ENCODE peak calls at places on chromosomes 6 and 20, in seven cellular contexts. C is CD8-positive, alpha-beta T cell; L is IMR-90; Y is HCT116; H is left ventricle myocardium inferior; P is ascending aorta; W is lung. V is an unnamed sample.

GRCh38 chr6:27672113-27672799 is 199.4 kb upstream of the ZNF184 start:
- DNase-seq in C (no peak), L (peak; percentile 52), Y (peak; percentile 90), H (no peak), P (no peak), W (no peak), V (no peak)

GRCh38 chr6:46555129-46555528 is 63.9 kb upstream of the RCAN2 start:
- DNase-seq in C (no peak), L (no peak), Y (no peak), H (no peak), P (no peak), W (no peak), V (no peak)

GRCh38 chr6:137866914-137867684 is at the start of gene TNFAIP3:
- DNase-seq in C (peak; percentile 94), L (peak; percentile 95), Y (peak; percentile 74), H (peak; percentile 93), P (peak; percentile 97), W (peak; percentile 95), V (peak; percentile 98)

GRCh38 chr6:133764011-133764812 is 124.7 kb upstream of the TCF21 start:
- DNase-seq in C (no peak), L (peak; percentile 79), Y (no peak), H (no peak), P (no peak), W (no peak), V (no peak)

GRCh38 chr6:122869437-122870024 is 80.5 kb downstream of the SMPDL3A start:
- DNase-seq in C (no peak), L (peak; percentile 47), Y (peak; percentile 43), H (no peak), P (no peak), W (no peak), V (no peak)

GRCh38 chr20:20203784-20204183 is 151.5 kb downstream of the CFAP61 start:
- DNase-seq in C (no peak), L (no peak), Y (no peak), H (no peak), P (no peak), W (no peak), V (no peak)

GRCh38 chr20:25056601-25057233 is 1.2 kb downstream of the ACSS1 start:
- DNase-seq in C (no peak), L (no peak), Y (no peak), H (peak; percentile 54), P (no peak), W (no peak), V (no peak)

GRCh38 chr6:165804331-165805066 is 141.5 kb upstream of the PDE10A start:
- DNase-seq in C (no peak), L (no peak), Y (no peak), H (peak; percentile 41), P (no peak), W (no peak), V (no peak)

DNA sequence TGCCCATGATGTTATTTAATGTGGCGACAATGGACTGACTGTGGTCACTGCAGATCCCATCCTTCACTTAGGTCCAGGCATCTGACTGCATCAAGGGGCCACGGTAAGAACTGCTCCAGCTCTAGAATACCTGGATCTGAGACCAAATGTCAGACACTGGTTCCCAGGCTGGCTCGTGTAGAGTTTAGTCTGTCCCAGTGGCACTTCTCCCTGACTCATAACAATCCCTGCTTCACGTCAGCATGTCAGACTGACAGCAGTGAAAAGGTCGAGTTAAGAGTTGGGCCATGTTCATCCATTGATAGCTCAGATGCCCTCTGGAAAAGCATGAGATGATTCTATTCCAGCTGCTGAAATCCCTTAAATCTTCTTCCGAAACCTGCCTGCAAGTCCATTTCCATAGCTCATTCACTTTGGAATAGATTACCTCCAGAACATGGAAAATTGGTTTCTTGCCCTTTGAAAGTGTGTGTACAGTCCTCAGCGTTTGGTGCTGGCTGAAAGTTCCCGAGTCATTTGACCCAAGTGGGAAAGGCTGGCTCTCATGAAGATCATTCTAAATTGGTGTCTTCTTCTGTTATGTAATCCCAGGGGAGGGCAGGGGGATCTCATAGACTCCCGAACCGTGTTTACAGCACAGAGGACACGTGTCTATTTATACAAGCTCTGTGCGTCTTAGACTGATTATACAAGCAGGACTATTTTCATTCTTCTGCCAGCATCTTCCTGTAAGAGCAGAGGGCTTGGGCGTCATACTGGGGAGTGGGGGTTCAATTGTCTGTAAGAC is 160.8 kb downstream of the ZDHHC14 start:
- DNase-seq in C (no peak), L (peak; percentile 36), Y (no peak), H (no peak), P (no peak), W (no peak), V (no peak)
- H3K4me1 ChIP-seq in C (peaks cover 8% of the 10 kb centered on the region), L (peaks cover 10% of the 10 kb centered on the region), Y (no peaks in the 10 kb centered on the region), H (peaks cover 38% of the 10 kb centered on the region), P (no peaks in the 10 kb centered on the region), W (peaks cover 7% of the 10 kb centered on the region), V (peaks cover 9% of the 10 kb centered on the region)

GRCh38 chr6:83927470-83927869 is 68.0 kb downstream of the CYB5R4 start:
- DNase-seq in C (no peak), L (peak; percentile 2), Y (no peak), H (no peak), P (no peak), W (no peak), V (no peak)
- H3K4me1 ChIP-seq in C (no peaks in the 10 kb centered on the region), L (no peaks in the 10 kb centered on the region), Y (no peaks in the 10 kb centered on the region), H (no peaks in the 10 kb centered on the region), P (no peaks in the 10 kb centered on the region), W (no peaks in the 10 kb centered on the region), V (no peaks in the 10 kb centered on the region)

DNA sequence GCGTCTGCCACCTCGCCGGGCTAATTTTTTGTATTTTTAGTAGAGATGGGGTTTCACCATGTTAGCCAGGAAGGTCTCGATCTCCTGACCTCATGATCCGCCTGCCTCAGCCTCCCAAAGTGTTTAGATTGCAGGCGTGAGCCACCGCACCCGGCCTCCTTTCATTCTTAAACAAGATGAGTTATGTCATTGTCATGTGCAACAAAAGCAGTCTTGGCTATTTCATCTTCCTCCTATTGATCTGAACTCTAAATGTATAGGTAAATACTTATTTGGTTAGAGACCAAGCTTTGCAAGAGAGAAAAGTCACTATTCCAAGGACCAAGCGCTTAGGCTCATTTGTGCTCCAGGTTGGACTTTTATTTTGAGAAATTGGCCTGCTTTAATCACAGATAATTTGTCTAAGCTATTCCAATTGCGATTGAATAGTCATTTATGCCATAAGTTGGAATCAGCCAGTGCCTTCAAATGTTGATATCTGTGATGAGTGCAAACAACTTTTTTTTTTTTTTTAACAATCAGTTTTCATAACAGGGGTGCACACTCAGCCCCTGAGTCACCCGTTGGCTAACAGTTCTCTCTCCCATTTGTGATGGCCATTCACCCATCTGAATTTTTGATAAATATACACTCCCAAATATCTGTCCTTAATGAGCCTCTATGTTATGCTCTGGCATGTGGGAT is 167.3 kb downstream of the BCAS1 start:
- DNase-seq in C (no peak), L (no peak), Y (no peak), H (no peak), P (no peak), W (no peak), V (no peak)
- H3K4me1 ChIP-seq in C (peaks cover 34% of the 10 kb centered on the region), L (peaks cover 16% of the 10 kb centered on the region), Y (peaks cover 23% of the 10 kb centered on the region), H (peaks cover 39% of the 10 kb centered on the region), P (no peaks in the 10 kb centered on the region), W (no peaks in the 10 kb centered on the region), V (peaks cover 31% of the 10 kb centered on the region)

DNA sequence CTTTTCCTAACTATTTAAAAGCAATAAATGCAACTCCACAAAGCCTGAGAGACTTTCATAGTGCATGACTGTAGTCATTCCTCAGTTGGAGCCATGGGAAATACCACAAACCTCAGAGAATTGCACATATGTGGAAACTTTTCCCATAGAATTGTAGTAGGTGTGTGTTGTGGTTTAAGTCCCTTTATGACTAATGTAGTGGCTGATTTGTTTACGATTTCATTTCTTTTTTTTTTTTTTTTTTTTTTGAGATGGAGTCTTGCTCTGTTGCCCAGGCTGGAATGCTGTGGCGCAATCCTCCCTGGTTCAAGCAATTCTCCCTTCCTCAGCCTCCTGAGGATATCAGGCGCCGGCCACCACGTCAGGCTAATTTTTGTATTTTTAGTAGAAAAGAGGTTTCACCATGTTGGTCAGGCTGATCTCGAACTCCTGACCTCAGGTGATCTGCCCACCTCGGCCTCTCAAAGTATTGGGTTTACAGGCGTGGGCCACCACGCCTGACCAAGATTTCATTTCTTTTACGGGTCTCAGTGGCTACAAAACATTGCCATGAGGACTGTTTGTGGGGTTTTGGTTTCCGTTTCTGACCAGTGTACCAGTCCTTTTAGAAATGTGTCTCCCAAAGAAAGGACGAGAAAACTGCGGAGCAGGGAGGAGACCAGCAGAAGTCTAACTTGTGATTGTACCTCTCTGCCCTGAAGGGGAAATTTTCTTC is 212.1 kb upstream of the MARCKS start:
- DNase-seq in C (no peak), L (peak; percentile 98), Y (peak; percentile 40), H (no peak), P (no peak), W (no peak), V (no peak)
- H3K4me1 ChIP-seq in C (no peaks in the 10 kb centered on the region), L (peaks cover 6% of the 10 kb centered on the region), Y (peaks cover 17% of the 10 kb centered on the region), H (peaks cover 6% of the 10 kb centered on the region), P (no peaks in the 10 kb centered on the region), W (peaks cover 3% of the 10 kb centered on the region), V (no peaks in the 10 kb centered on the region)

DNA sequence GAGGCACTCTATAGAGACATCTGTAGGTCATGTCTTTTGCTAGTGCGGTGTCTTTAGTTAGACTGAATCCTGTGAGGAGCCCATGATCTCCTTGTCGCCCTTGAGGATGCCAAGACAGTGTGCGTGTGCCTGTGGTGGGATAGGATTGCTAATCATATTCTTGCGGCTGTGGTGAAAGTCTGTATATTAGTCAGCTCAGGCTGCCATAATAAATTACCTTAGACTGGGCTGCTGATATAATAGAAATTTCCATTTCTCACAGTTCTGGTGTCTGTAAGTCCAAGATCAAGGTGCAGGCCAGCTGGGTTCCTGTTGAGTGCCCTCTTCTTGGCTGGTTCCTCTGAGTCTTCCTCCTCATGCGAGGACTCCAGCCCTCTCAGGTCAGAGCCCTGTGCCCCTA is 141.2 kb downstream of the JARID2 start:
- DNase-seq in C (no peak), L (peak; percentile 69), Y (no peak), H (no peak), P (no peak), W (no peak), V (no peak)
- H3K4me1 ChIP-seq in C (peaks cover 33% of the 10 kb centered on the region), L (peaks cover 32% of the 10 kb centered on the region), Y (no peaks in the 10 kb centered on the region), H (peaks cover 79% of the 10 kb centered on the region), P (peaks cover 6% of the 10 kb centered on the region), W (peaks cover 26% of the 10 kb centered on the region), V (peaks cover 54% of the 10 kb centered on the region)

GRCh38 chr20:50277460-50278376 is 87.1 kb downstream of the CEBPB start:
- DNase-seq in C (no peak), L (no peak), Y (no peak), H (no peak), P (no peak), W (no peak), V (no peak)
- H3K4me1 ChIP-seq in C (no peaks in the 10 kb centered on the region), L (no peaks in the 10 kb centered on the region), Y (peaks cover 10% of the 10 kb centered on the region), H (peaks cover 32% of the 10 kb centered on the region), P (peaks cover 4% of the 10 kb centered on the region), W (no peaks in the 10 kb centered on the region), V (peaks cover 32% of the 10 kb centered on the region)

V was measured in esophagus muscularis mucosa.